ENCODE peak calls at places on chromosomes 6 and 20, in five cellular contexts. One of them, this sample, is unnamed. For H3K27me3 and H3K4me1, the result is how much of the 10 kb centered on the place peaks cover.

GRCh38 chr6:112475083-112475482 is 128.0 kb downstream of the RFPL4B start:
- DNase-seq in HCT116: no peak
- DNase-seq in CD8-positive, alpha-beta memory T cell: no peak
- DNase-seq in prostate gland: no peak
- DNase-seq in left ventricle myocardium inferior: no peak
- DNase-seq in this sample: no peak

GRCh38 chr20:59137532-59137931 is 26.1 kb upstream of the ZNF831 start:
- DNase-seq in CD8-positive, alpha-beta memory T cell: no peak
- DNase-seq in left ventricle myocardium inferior: peak
- DNase-seq in HCT116: no peak
- DNase-seq in prostate gland: peak
- DNase-seq in this sample: no peak

GRCh38 chr6:23412770-23413169 is 713.2 kb upstream of the NRSN1 start:
- DNase-seq in CD8-positive, alpha-beta memory T cell: no peak
- DNase-seq in left ventricle myocardium inferior: no peak
- DNase-seq in HCT116: no peak
- DNase-seq in prostate gland: no peak
- DNase-seq in this sample: no peak

GRCh38 chr20:47546184-47547033 is 44.7 kb downstream of the NCOA3 start:
- DNase-seq in HCT116: no peak
- DNase-seq in left ventricle myocardium inferior: no peak
- DNase-seq in prostate gland: no peak
- DNase-seq in CD8-positive, alpha-beta memory T cell: no peak
- DNase-seq in this sample: no peak

GRCh38 chr6:68238097-68238597 is 396.9 kb upstream of the ADGRB3 start:
- DNase-seq in prostate gland: no peak
- DNase-seq in left ventricle myocardium inferior: no peak
- DNase-seq in CD8-positive, alpha-beta memory T cell: no peak
- DNase-seq in HCT116: no peak
- DNase-seq in this sample: no peak

GRCh38 chr6:138643210-138643609 is 130.4 kb upstream of the CCDC28A start:
- DNase-seq in CD8-positive, alpha-beta memory T cell: no peak
- DNase-seq in prostate gland: no peak
- DNase-seq in HCT116: no peak
- DNase-seq in left ventricle myocardium inferior: no peak
- DNase-seq in this sample: no peak

GRCh38 chr6:157689875-157690274 is 133.2 kb upstream of the SNX9 start:
- DNase-seq in prostate gland: no peak
- DNase-seq in left ventricle myocardium inferior: no peak
- DNase-seq in HCT116: no peak
- DNase-seq in CD8-positive, alpha-beta memory T cell: no peak
- DNase-seq in this sample: no peak

GRCh38 chr20:25275813-25276532 is 28.1 kb downstream of the PYGB start:
- DNase-seq in HCT116: no peak
- DNase-seq in CD8-positive, alpha-beta memory T cell: no peak
- DNase-seq in left ventricle myocardium inferior: peak
- DNase-seq in prostate gland: no peak
- DNase-seq in this sample: peak

GRCh38 chr6:10403385-10404106 is 11.3 kb downstream of the TFAP2A start:
- DNase-seq in left ventricle myocardium inferior: no peak
- DNase-seq in HCT116: no peak
- DNase-seq in CD8-positive, alpha-beta memory T cell: no peak
- DNase-seq in prostate gland: peak
- DNase-seq in this sample: no peak

GRCh38 chr6:136989591-136990578 is 54.9 kb downstream of the IL20RA start:
- DNase-seq in HCT116: no peak
- DNase-seq in left ventricle myocardium inferior: peak
- DNase-seq in prostate gland: no peak
- DNase-seq in CD8-positive, alpha-beta memory T cell: no peak
- DNase-seq in this sample: no peak

DNA sequence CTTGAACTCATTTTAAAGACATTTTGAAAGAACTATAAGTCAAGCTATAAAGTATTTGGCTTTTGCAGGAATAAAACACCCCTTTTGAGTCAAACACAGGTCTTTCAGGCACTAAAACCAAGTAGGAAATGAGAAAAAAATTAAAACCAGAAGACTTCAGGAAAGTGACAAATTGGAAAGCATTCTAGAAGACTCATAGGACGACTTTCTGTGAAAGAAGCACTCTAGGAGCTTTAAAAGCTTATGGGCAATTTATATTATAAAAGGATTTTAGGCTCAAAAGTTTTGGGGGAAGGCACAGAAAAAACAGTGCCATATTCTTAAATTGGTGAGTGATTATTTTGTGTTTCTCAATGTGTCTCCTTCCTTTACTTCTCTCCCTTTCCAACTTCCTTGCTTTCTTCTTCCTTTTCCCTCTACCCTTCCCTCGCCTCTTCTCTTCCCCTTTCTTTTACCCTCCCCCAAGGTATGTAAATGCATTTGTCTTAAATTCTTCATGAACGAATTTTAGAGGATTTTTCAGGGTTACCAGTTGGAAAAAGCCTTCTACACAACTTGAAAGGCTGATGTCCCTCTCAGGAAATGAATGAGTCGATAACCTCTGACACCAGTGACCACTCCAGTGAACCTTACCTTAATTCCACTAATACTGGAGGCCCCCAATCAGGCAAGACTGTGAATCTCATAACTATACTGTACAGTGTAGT is 2.7 kb upstream of the LIN28B start:
- DNase-seq in left ventricle myocardium inferior: no peak
- DNase-seq in prostate gland: no peak
- DNase-seq in HCT116: no peak
- DNase-seq in CD8-positive, alpha-beta memory T cell: no peak
- DNase-seq in this sample: no peak
- H3K4me3 ChIP-seq in left ventricle myocardium inferior: no peak
- H3K4me3 ChIP-seq in prostate gland: no peak
- H3K4me3 ChIP-seq in HCT116: no peak
- H3K4me3 ChIP-seq in CD8-positive, alpha-beta memory T cell: no peak
- H3K4me3 ChIP-seq in this sample: no peak

GRCh38 chr6:119076173-119076965 is 2.1 kb downstream of the FAM184A start:
- DNase-seq in left ventricle myocardium inferior: no peak
- DNase-seq in CD8-positive, alpha-beta memory T cell: peak
- DNase-seq in HCT116: no peak
- DNase-seq in prostate gland: no peak
- DNase-seq in this sample: no peak
- H3K27me3 ChIP-seq in left ventricle myocardium inferior: under half
- H3K27me3 ChIP-seq in CD8-positive, alpha-beta memory T cell: under half
- H3K27me3 ChIP-seq in HCT116: under half
- H3K27me3 ChIP-seq in prostate gland: under half
- H3K27me3 ChIP-seq in this sample: under half

GRCh38 chr6:156387472-156387871 is 389.7 kb upstream of the ARID1B start:
- DNase-seq in CD8-positive, alpha-beta memory T cell: no peak
- DNase-seq in left ventricle myocardium inferior: no peak
- DNase-seq in HCT116: no peak
- DNase-seq in prostate gland: no peak
- DNase-seq in this sample: no peak
- H3K4me1 ChIP-seq in CD8-positive, alpha-beta memory T cell: under half
- H3K4me1 ChIP-seq in left ventricle myocardium inferior: under half
- H3K4me1 ChIP-seq in HCT116: under half
- H3K4me1 ChIP-seq in prostate gland: under half
- H3K4me1 ChIP-seq in this sample: under half

GRCh38 chr20:19211661-19212523 is 550 bp upstream of the SLC24A3 start:
- DNase-seq in CD8-positive, alpha-beta memory T cell: no peak
- DNase-seq in HCT116: no peak
- DNase-seq in prostate gland: peak
- DNase-seq in left ventricle myocardium inferior: no peak
- DNase-seq in this sample: peak
- H3K4me3 ChIP-seq in CD8-positive, alpha-beta memory T cell: no peak
- H3K4me3 ChIP-seq in HCT116: no peak
- H3K4me3 ChIP-seq in prostate gland: peak
- H3K4me3 ChIP-seq in left ventricle myocardium inferior: peak
- H3K4me3 ChIP-seq in this sample: peak

GRCh38 chr6:6008114-6008647 is 1.5 kb upstream of the NRN1 start:
- DNase-seq in CD8-positive, alpha-beta memory T cell: no peak
- DNase-seq in prostate gland: no peak
- DNase-seq in left ventricle myocardium inferior: no peak
- DNase-seq in HCT116: no peak
- DNase-seq in this sample: no peak
- H3K27me3 ChIP-seq in CD8-positive, alpha-beta memory T cell: half or more
- H3K27me3 ChIP-seq in prostate gland: under half
- H3K27me3 ChIP-seq in left ventricle myocardium inferior: half or more
- H3K27me3 ChIP-seq in HCT116: under half
- H3K27me3 ChIP-seq in this sample: under half

DNA sequence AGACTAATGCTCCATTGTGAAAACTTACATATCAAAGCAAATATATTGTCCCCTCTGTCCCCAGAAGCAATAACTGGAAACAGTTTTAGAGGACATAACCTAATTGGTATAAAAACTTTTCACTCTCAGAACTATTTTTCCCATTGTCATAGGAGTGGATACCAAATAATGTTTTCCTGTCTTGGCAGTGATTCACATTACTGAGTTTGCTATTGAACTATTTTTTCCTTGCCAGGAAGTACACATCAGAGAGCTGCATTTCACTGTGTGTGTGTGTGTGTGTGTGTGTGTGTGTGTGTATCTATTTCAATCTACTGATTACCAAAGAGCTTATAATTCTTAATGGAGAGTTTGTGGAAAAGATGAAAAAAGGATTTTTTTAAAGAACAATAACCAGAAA is 45.4 kb downstream of the AKAP12 start:
- DNase-seq in left ventricle myocardium inferior: no peak
- DNase-seq in CD8-positive, alpha-beta memory T cell: no peak
- DNase-seq in prostate gland: no peak
- DNase-seq in HCT116: no peak
- DNase-seq in this sample: no peak
- H3K4me1 ChIP-seq in left ventricle myocardium inferior: under half
- H3K4me1 ChIP-seq in CD8-positive, alpha-beta memory T cell: under half
- H3K4me1 ChIP-seq in prostate gland: under half
- H3K4me1 ChIP-seq in HCT116: under half
- H3K4me1 ChIP-seq in this sample: under half

This sample was measured in aorta.